ENCODE peak calls at places on chromosomes 4 and X, in five cellular contexts. O is transverse colon, V is Panc1, H is breast epithelium, A is K562. M is an unnamed sample.
A peak's percentile ranks its signal among the peaks of the same experiment; 100 is the strongest.

GRCh38 chrX:133171962-133172708 is 46.0 kb downstream of the TFDP3 start:
- DNase-seq in O (no peak), V (no peak), H (no peak), A (peak; percentile 9), M (no peak)

GRCh38 chrX:71910526-71911022 is at the start of gene NHSL2:
- DNase-seq in O (no peak), V (no peak), H (no peak), A (no peak), M (no peak)

GRCh38 chrX:102959471-102959870 is 22.4 kb downstream of the RAB40AL start:
- DNase-seq in O (no peak), V (no peak), H (no peak), A (no peak), M (no peak)

GRCh38 chr4:13865871-13866669 is 238.5 kb upstream of the BOD1L1 start:
- DNase-seq in O (no peak), V (no peak), H (no peak), A (no peak), M (no peak)

GRCh38 chr4:142416711-142417275 is 429.3 kb downstream of the INPP4B start:
- DNase-seq in O (no peak), V (no peak), H (no peak), A (no peak), M (no peak)

GRCh38 chr4:114136067-114136466 is 156.6 kb upstream of the ARSJ start:
- DNase-seq in O (no peak), V (no peak), H (no peak), A (no peak), M (no peak)

GRCh38 chrX:132751043-132751690 is 207.3 kb downstream of the HS6ST2 start:
- DNase-seq in O (no peak), V (no peak), H (no peak), A (no peak), M (no peak)

GRCh38 chr4:109729155-109729562 is 711 bp downstream of the PLA2G12A start:
- DNase-seq in O (no peak), V (no peak), H (no peak), A (peak; percentile 54), M (no peak)

GRCh38 chr4:146243141-146243882 is 29.0 kb downstream of the REELD1 start:
- DNase-seq in O (no peak), V (no peak), H (no peak), A (peak; percentile 37), M (no peak)

GRCh38 chrX:110219920-110220319 is 98.0 kb downstream of the AMMECR1 start:
- DNase-seq in O (no peak), V (no peak), H (no peak), A (peak; percentile 11), M (no peak)

GRCh38 chrX:52852110-52852872 is 15.6 kb downstream of the XAGE3 start:
- DNase-seq in O (no peak), V (no peak), H (no peak), A (no peak), M (no peak)

GRCh38 chrX:100812216-100813158 is 7.7 kb upstream of the CSTF2 start:
- DNase-seq in O (peak; percentile 66), V (no peak), H (no peak), A (no peak), M (no peak)

GRCh38 chr4:52714597-52715254 is 36.5 kb downstream of the ERVMER34-1 start:
- DNase-seq in O (no peak), V (no peak), H (no peak), A (peak; percentile 58), M (no peak)

GRCh38 chr4:158411180-158411721 is 110.4 kb upstream of the RXFP1 start:
- DNase-seq in O (no peak), V (no peak), H (no peak), A (no peak), M (no peak)

GRCh38 chr4:105061136-105061696 is 85.5 kb upstream of the TET2 start:
- DNase-seq in O (peak; percentile 19), V (no peak), H (no peak), A (peak; percentile 26), M (no peak)

GRCh38 chr4:185716008-185716976 is 95.7 kb downstream of the SORBS2 start:
- DNase-seq in O (no peak), V (no peak), H (no peak), A (no peak), M (no peak)

GRCh38 chr4:147793973-147794690 is 62.2 kb downstream of the ARHGAP10 start:
- DNase-seq in O (no peak), V (no peak), H (no peak), A (no peak), M (no peak)

GRCh38 chr4:123599061-123599919 is 202.7 kb downstream of the SPRY1 start:
- DNase-seq in O (no peak), V (no peak), H (no peak), A (no peak), M (no peak)

GRCh38 chr4:171334549-171334948 is 478.7 kb upstream of the GALNTL6 start:
- DNase-seq in O (no peak), V (no peak), H (no peak), A (no peak), M (no peak)

GRCh38 chr4:120466429-120466828 is 399.8 kb upstream of the MAD2L1 start:
- DNase-seq in O (no peak), V (no peak), H (no peak), A (no peak), M (no peak)

GRCh38 chr4:176818531-176818930 is 25.8 kb upstream of the VEGFC start:
- DNase-seq in O (no peak), V (no peak), H (no peak), A (no peak), M (no peak)

GRCh38 chrX:154097003-154097596 is 417 bp downstream of the MECP2 start:
- DNase-seq in O (peak; percentile 69), V (no peak), H (peak; percentile 55), A (peak; percentile 92), M (no peak)

GRCh38 chr4:135777386-135777785 is 1575.8 kb upstream of the PABPC4L start:
- DNase-seq in O (no peak), V (no peak), H (no peak), A (no peak), M (no peak)

GRCh38 chr4:5524900-5525299 is 183.5 kb downstream of the EVC2 start:
- DNase-seq in O (no peak), V (no peak), H (peak; percentile 74), A (no peak), M (no peak)

GRCh38 chrX:53047228-53047627 is 1.4 kb upstream of the GPR173 start:
- DNase-seq in O (no peak), V (no peak), H (no peak), A (no peak), M (no peak)

GRCh38 chr4:86089053-86089452 is 270.8 kb downstream of the MAPK10 start:
- DNase-seq in O (no peak), V (no peak), H (no peak), A (no peak), M (no peak)

GRCh38 chr4:89836031-89836777 is 757 bp downstream of the SNCA start:
- DNase-seq in O (no peak), V (no peak), H (no peak), A (peak; percentile 50), M (no peak)

GRCh38 chr4:20017035-20017434 is 234.7 kb upstream of the SLIT2 start:
- DNase-seq in O (no peak), V (no peak), H (no peak), A (no peak), M (no peak)

GRCh38 chr4:77076889-77077635 is 1.3 kb upstream of the CCNI start:
- DNase-seq in O (no peak), V (no peak), H (no peak), A (no peak), M (no peak)

GRCh38 chrX:17842769-17843525 is 18.2 kb downstream of the RAI2 start:
- DNase-seq in O (no peak), V (no peak), H (no peak), A (no peak), M (no peak)

GRCh38 chr4:184755278-184755677 is 21.4 kb upstream of the CENPU start:
- DNase-seq in O (no peak), V (no peak), H (peak; percentile 40), A (no peak), M (no peak)

GRCh38 chr4:185247151-185247550 is 37.8 kb downstream of the SNX25 start:
- DNase-seq in O (no peak), V (no peak), H (no peak), A (no peak), M (no peak)

GRCh38 chrX:48938721-48939416 is 18.5 kb downstream of the OTUD5 start:
- DNase-seq in O (peak; percentile 69), V (no peak), H (no peak), A (no peak), M (no peak)

GRCh38 chrX:131626681-131627296 is 82.9 kb downstream of the OR13H1 start:
- DNase-seq in O (no peak), V (no peak), H (no peak), A (peak; percentile 6), M (no peak)

GRCh38 chr4:139436122-139436521 is 17.8 kb upstream of the RAB33B start:
- DNase-seq in O (no peak), V (no peak), H (no peak), A (no peak), M (no peak)
- H3K4me3 ChIP-seq in O (no peak overlapping the region), V (no peak overlapping the region), H (no peak overlapping the region), A (no peak overlapping the region), M (no peak overlapping the region)

GRCh38 chr4:140095694-140096482 is 58.1 kb downstream of the MAML3 start:
- DNase-seq in O (peak; percentile 27), V (no peak), H (no peak), A (peak; percentile 38), M (no peak)
- TF ChIP-seq POLR2AphosphoS5 in O (no peak), V (peak; percentile 21), H (no peak), A (no peak), M (no peak)

GRCh38 chr4:179163147-179163546 is 1720.9 kb upstream of the AGA start:
- DNase-seq in O (no peak), V (no peak), H (no peak), A (no peak), M (no peak)

GRCh38 chr4:179165339-179165738 is 1723.1 kb upstream of the AGA start:
- DNase-seq in O (no peak), V (no peak), H (no peak), A (no peak), M (no peak)

GRCh38 chr4:179164642-179165338 is 1722.6 kb upstream of the AGA start:
- DNase-seq in O (no peak), V (no peak), H (no peak), A (no peak), M (no peak)

GRCh38 chr4:179165862-179166261 is 1723.6 kb upstream of the AGA start:
- DNase-seq in O (no peak), V (no peak), H (no peak), A (no peak), M (no peak)
- H3K4me3 ChIP-seq in O (no peak overlapping the region), V (no peak overlapping the region), H (no peak overlapping the region), A (no peak overlapping the region), M (no peak overlapping the region)

DNA sequence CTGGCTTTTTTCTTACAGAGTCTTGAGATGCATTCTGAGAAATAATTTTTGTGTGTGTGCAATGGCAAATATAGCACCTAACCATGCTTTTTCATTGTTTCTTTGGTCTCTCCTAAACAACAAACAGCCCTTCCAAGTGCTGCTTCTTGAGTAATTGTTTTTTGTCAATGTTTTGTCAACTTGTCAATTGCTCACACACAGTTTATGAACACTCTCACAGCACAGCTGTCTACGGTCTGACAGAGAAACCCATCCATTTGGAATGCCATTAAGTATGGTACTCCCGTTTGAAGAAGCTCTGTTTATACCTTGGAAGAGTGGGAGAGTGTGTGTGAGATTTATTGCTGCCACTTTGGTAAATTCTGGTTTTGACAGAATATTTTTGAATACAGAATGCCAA is 254.6 kb downstream of the LDB2 start:
- DNase-seq in O (no peak), V (no peak), H (no peak), A (no peak), M (no peak)
- TF ChIP-seq POLR2AphosphoS5 in O (no peak), V (no peak), H (no peak), A (no peak), M (no peak)

M was measured in SK-N-MC.